ENCODE peak calls at places on chromosomes 3 and 15, in ten cellular contexts. Z, G, J, Q, V, T, Y, L, S and E are unnamed samples.

GRCh38 chr3:187848396-187848795 is 103.1 kb upstream of the BCL6 start:
- DNase-seq in Z (no peak), G (no peak), J (no peak), Q (no peak), V (no peak), T (no peak), Y (no peak), L (no peak), S (no peak), E (no peak)

GRCh38 chr15:85002517-85002916 is 20.9 kb downstream of the PDE8A start:
- DNase-seq in Z (no peak), G (no peak), J (peak; percentile 19), Q (no peak), V (no peak), T (no peak), Y (no peak), L (no peak), S (no peak), E (no peak)

GRCh38 chr3:125431391-125431790 is 56.3 kb upstream of the ZNF148 start:
- DNase-seq in Z (peak; percentile 72), G (no peak), J (no peak), Q (no peak), V (no peak), T (peak; percentile 51), Y (no peak), L (peak; percentile 41), S (no peak), E (no peak)

GRCh38 chr15:52546031-52546751 is 17.5 kb upstream of the MYO5A start:
- DNase-seq in Z (no peak), G (no peak), J (no peak), Q (no peak), V (no peak), T (no peak), Y (no peak), L (no peak), S (no peak), E (no peak)

GRCh38 chr15:68586274-68586961 is 7.6 kb downstream of the CORO2B start:
- DNase-seq in Z (peak; percentile 93), G (no peak), J (no peak), Q (peak; percentile 68), V (no peak), T (peak; percentile 82), Y (no peak), L (peak; percentile 51), S (no peak), E (no peak)

GRCh38 chr3:172892158-172892557 is 141.6 kb downstream of the ECT2 start:
- DNase-seq in Z (peak; percentile 47), G (no peak), J (no peak), Q (no peak), V (no peak), T (peak; percentile 68), Y (no peak), L (peak; percentile 11), S (no peak), E (no peak)

GRCh38 chr15:40029979-40030893 is 8.7 kb downstream of the SRP14 start:
- DNase-seq in Z (peak; percentile 22), G (no peak), J (peak; percentile 29), Q (no peak), V (peak; percentile 61), T (no peak), Y (no peak), L (no peak), S (no peak), E (no peak)

GRCh38 chr3:157081681-157082210 is 78.2 kb downstream of the CCNL1 start:
- DNase-seq in Z (peak; percentile 94), G (peak; percentile 93), J (peak; percentile 84), Q (peak; percentile 85), V (peak; percentile 87), T (peak; percentile 77), Y (peak; percentile 99), L (peak; percentile 88), S (no peak), E (peak; percentile 92)

GRCh38 chr3:101925564-101925963 is 76.2 kb downstream of the NFKBIZ start:
- DNase-seq in Z (no peak), G (no peak), J (no peak), Q (no peak), V (no peak), T (no peak), Y (no peak), L (no peak), S (no peak), E (no peak)

GRCh38 chr15:27853624-27854455 is 245.3 kb downstream of the OCA2 start:
- DNase-seq in Z (no peak), G (no peak), J (no peak), Q (no peak), V (no peak), T (no peak), Y (no peak), L (no peak), S (no peak), E (no peak)

GRCh38 chr3:120214161-120214560 is 70.9 kb downstream of the GPR156 start:
- DNase-seq in Z (no peak), G (no peak), J (no peak), Q (no peak), V (no peak), T (no peak), Y (no peak), L (no peak), S (no peak), E (no peak)

GRCh38 chr15:98177950-98178848 is 217.7 kb downstream of the ARRDC4 start:
- DNase-seq in Z (peak; percentile 29), G (no peak), J (peak; percentile 54), Q (peak; percentile 48), V (peak; percentile 66), T (peak; percentile 56), Y (peak; percentile 66), L (peak; percentile 21), S (peak; percentile 16), E (no peak)

GRCh38 chr3:183555541-183556081 is at the start of gene KLHL6:
- DNase-seq in Z (no peak), G (peak; percentile 42), J (peak; percentile 90), Q (no peak), V (no peak), T (no peak), Y (no peak), L (no peak), S (no peak), E (peak; percentile 68)

GRCh38 chr3:133880287-133880686 is 15.4 kb downstream of the RAB6B start:
- DNase-seq in Z (no peak), G (no peak), J (no peak), Q (no peak), V (no peak), T (no peak), Y (no peak), L (no peak), S (no peak), E (no peak)

GRCh38 chr3:187242435-187242834 is 45.1 kb downstream of the RTP1 start:
- DNase-seq in Z (peak; percentile 33), G (no peak), J (no peak), Q (no peak), V (no peak), T (no peak), Y (no peak), L (no peak), S (no peak), E (no peak)

GRCh38 chr3:74348421-74348820 is 266.0 kb downstream of the CNTN3 start:
- DNase-seq in Z (no peak), G (no peak), J (no peak), Q (no peak), V (no peak), T (no peak), Y (no peak), L (no peak), S (no peak), E (no peak)

GRCh38 chr3:4750306-4751056 is 228.8 kb upstream of the BHLHE40 start:
- DNase-seq in Z (peak; percentile 17), G (no peak), J (no peak), Q (no peak), V (peak; percentile 35), T (no peak), Y (no peak), L (no peak), S (no peak), E (no peak)

GRCh38 chr15:58066042-58066867 is 744 bp upstream of the ALDH1A2 start:
- DNase-seq in Z (peak; percentile 4), G (peak; percentile 87), J (peak; percentile 32), Q (peak; percentile 69), V (peak; percentile 84), T (no peak), Y (peak; percentile 78), L (no peak), S (no peak), E (peak; percentile 93)

GRCh38 chr15:59295742-59296090 is 77.0 kb downstream of the MYO1E start:
- DNase-seq in Z (no peak), G (no peak), J (no peak), Q (no peak), V (no peak), T (no peak), Y (no peak), L (no peak), S (no peak), E (no peak)

GRCh38 chr3:43019168-43019765 is 40.2 kb downstream of the GASK1A start:
- DNase-seq in Z (no peak), G (no peak), J (no peak), Q (no peak), V (no peak), T (no peak), Y (no peak), L (no peak), S (no peak), E (no peak)

GRCh38 chr3:70273492-70273891 is 38.9 kb downstream of the MDFIC2 start:
- DNase-seq in Z (peak; percentile 2), G (no peak), J (no peak), Q (no peak), V (no peak), T (no peak), Y (no peak), L (no peak), S (no peak), E (no peak)

GRCh38 chr3:36944641-36945270 is at the start of gene TRANK1:
- DNase-seq in Z (peak; percentile 34), G (peak; percentile 74), J (no peak), Q (peak; percentile 18), V (peak; percentile 86), T (no peak), Y (peak; percentile 51), L (no peak), S (peak; percentile 24), E (peak; percentile 88)

GRCh38 chr3:151283907-151284461 is 5.6 kb upstream of the P2RY14 start:
- DNase-seq in Z (peak; percentile 94), G (peak; percentile 36), J (no peak), Q (no peak), V (no peak), T (no peak), Y (no peak), L (no peak), S (no peak), E (peak; percentile 45)

GRCh38 chr3:196639517-196640500 is at the start of gene NRROS:
- DNase-seq in Z (peak; percentile 38), G (peak; percentile 81), J (peak; percentile 96), Q (no peak), V (peak; percentile 90), T (no peak), Y (peak; percentile 53), L (no peak), S (peak; percentile 43), E (peak; percentile 88)

GRCh38 chr3:49327485-49327884 is 12.4 kb downstream of the USP4 start:
- DNase-seq in Z (no peak), G (no peak), J (no peak), Q (no peak), V (peak; percentile 37), T (no peak), Y (no peak), L (no peak), S (no peak), E (no peak)

GRCh38 chr3:72306800-72307341 is 521.9 kb upstream of the PROK2 start:
- DNase-seq in Z (peak; percentile 33), G (no peak), J (no peak), Q (no peak), V (peak; percentile 77), T (no peak), Y (peak; percentile 82), L (no peak), S (no peak), E (no peak)